ENCODE peak calls at places on chromosomes 16 and 17, in five cellular contexts. P is lower lobe of right lung, D is testis, M is H1, A is DND-41. K is an unnamed sample. For H3K4me1 and H3K36me3, the result is how much of the 10 kb centered on the place peaks cover.

GRCh38 chr17:4365103-4365627 is 1.3 kb downstream of the UBE2G1 start:
- DNase-seq in P (peak), D (peak), M (peak), A (peak), K (peak)

GRCh38 chr17:66715745-66716156 is 119.2 kb upstream of the CACNG5 start:
- DNase-seq in P (no peak), D (no peak), M (no peak), A (peak), K (no peak)

GRCh38 chr16:85438981-85439639 is 174.0 kb upstream of the GSE1 start:
- DNase-seq in P (no peak), D (no peak), M (no peak), A (no peak), K (no peak)

GRCh38 chr16:69110406-69110805 is 5.0 kb downstream of the HAS3 start:
- DNase-seq in P (no peak), D (no peak), M (no peak), A (no peak), K (no peak)

GRCh38 chr17:81898029-81898866 is 3.8 kb upstream of the NPB start:
- DNase-seq in P (no peak), D (no peak), M (no peak), A (no peak), K (peak)

GRCh38 chr17:36849871-36850348 is 87.4 kb upstream of the LHX1 start:
- DNase-seq in P (no peak), D (no peak), M (no peak), A (peak), K (peak)

GRCh38 chr16:49015189-49015540 is 266.5 kb downstream of the CBLN1 start:
- DNase-seq in P (no peak), D (no peak), M (peak), A (no peak), K (no peak)

GRCh38 chr17:67421869-67422273 is 44.8 kb downstream of the PITPNC1 start:
- DNase-seq in P (no peak), D (no peak), M (no peak), A (peak), K (no peak)

GRCh38 chr17:57281887-57282653 is 25.7 kb downstream of the MSI2 start:
- DNase-seq in P (no peak), D (peak), M (no peak), A (peak), K (no peak)

GRCh38 chr16:10817963-10818941 is at the start of gene TVP23A:
- DNase-seq in P (no peak), D (peak), M (peak), A (no peak), K (peak)

GRCh38 chr17:81254955-81255717 is 16.0 kb downstream of the NDUFAF8 start:
- DNase-seq in P (peak), D (peak), M (peak), A (no peak), K (peak)

GRCh38 chr17:62064029-62064790 is 868 bp downstream of the MED13 start:
- DNase-seq in P (no peak), D (no peak), M (no peak), A (no peak), K (no peak)

GRCh38 chr17:80970044-80970761 is 21.4 kb upstream of the CHMP6 start:
- DNase-seq in P (peak), D (peak), M (no peak), A (peak), K (peak)

GRCh38 chr17:39576187-39576586 is 31.5 kb downstream of the NEUROD2 start:
- DNase-seq in P (no peak), D (no peak), M (peak), A (peak), K (peak)

GRCh38 chr16:49799172-49799571 is 56.7 kb downstream of the ZNF423 start:
- DNase-seq in P (no peak), D (no peak), M (no peak), A (no peak), K (no peak)

GRCh38 chr17:63544467-63545301 is 5.6 kb upstream of the DCAF7 start:
- DNase-seq in P (no peak), D (no peak), M (no peak), A (no peak), K (no peak)

GRCh38 chr16:88375236-88376052 is 7.3 kb upstream of the ZNF469 start:
- DNase-seq in P (peak), D (no peak), M (no peak), A (no peak), K (peak)

GRCh38 chr16:65042966-65043365 is 78.9 kb downstream of the CDH11 start:
- DNase-seq in P (no peak), D (no peak), M (no peak), A (no peak), K (no peak)

GRCh38 chr16:85303354-85303883 is 191.1 kb upstream of the CIBAR2 start:
- DNase-seq in P (peak), D (peak), M (peak), A (peak), K (no peak)

GRCh38 chr17:35257080-35257701 is 14.3 kb downstream of the SLFN5 start:
- DNase-seq in P (peak), D (no peak), M (no peak), A (no peak), K (no peak)

GRCh38 chr17:59357929-59358328 is 26.5 kb downstream of the YPEL2 start:
- DNase-seq in P (no peak), D (no peak), M (no peak), A (no peak), K (no peak)

GRCh38 chr17:45019177-45019711 is 32.2 kb downstream of the DCAKD start:
- DNase-seq in P (peak), D (peak), M (no peak), A (peak), K (peak)

GRCh38 chr16:78473031-78473699 is 373.7 kb downstream of the WWOX start:
- DNase-seq in P (no peak), D (no peak), M (no peak), A (no peak), K (no peak)

GRCh38 chr16:15644306-15644961 is 1.5 kb upstream of the MARF1 start:
- DNase-seq in P (no peak), D (no peak), M (no peak), A (no peak), K (no peak)

GRCh38 chr17:66541461-66542182 is 239.2 kb downstream of the PRKCA start:
- DNase-seq in P (no peak), D (peak), M (no peak), A (peak), K (no peak)

GRCh38 chr16:11964761-11965539 is at the start of gene TNFRSF17:
- DNase-seq in P (no peak), D (peak), M (no peak), A (no peak), K (no peak)

GRCh38 chr16:86059253-86060171 is 160.6 kb downstream of the IRF8 start:
- DNase-seq in P (no peak), D (peak), M (no peak), A (no peak), K (no peak)

GRCh38 chr17:1137465-1137894 is 42.3 kb downstream of the ABR start:
- DNase-seq in P (no peak), D (peak), M (no peak), A (no peak), K (no peak)
- H3K4me1 ChIP-seq in P (under half), D (under half), M (under half), A (under half), K (under half)

GRCh38 chr16:26951950-26952349 is 114.8 kb upstream of the C16orf82 start:
- DNase-seq in P (no peak), D (no peak), M (no peak), A (no peak), K (no peak)
- H3K36me3 ChIP-seq in P (under half), D (under half), M (under half), A (under half), K (under half)

DNA sequence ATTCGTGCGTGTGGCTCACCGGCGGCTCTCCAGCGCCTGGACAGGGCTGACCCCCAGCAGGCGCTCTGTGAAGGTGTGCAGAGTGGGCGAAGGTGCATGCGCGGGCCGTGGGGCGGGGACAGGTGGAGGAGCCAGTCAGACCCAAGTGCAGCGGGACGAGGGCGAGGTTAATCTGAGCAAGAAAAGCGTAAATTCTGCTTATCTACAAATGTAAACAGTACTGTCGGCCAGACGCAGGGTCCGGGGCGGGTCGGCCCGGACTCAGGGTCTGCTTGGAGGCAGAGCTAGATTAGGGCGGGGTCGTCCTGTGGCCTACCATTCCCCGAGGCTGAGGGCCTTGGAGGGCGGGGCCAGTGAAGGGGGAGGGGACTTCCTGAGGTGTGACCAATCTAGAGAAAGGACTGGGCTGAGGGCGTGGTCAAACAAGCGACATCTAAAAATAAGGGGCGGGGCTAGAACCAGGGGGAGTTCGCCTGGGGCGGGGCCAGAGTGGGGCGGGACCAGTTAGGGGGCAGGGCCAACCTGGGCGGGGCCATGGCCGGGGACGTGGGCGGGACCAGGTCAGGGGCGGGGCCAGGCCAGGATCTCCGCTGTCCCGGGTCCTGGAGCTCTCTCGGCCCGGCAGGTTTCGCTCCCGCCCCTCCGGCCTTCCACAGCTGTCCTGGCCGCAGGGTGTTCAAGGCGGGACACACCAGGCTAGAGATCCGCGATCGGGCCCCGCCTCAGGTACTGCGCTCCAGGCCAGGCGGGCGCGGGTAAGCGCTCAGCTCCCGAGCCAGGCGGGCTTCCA is at the start of gene SEC14L5:
- DNase-seq in P (peak), D (peak), M (peak), A (peak), K (peak)
- TF ChIP-seq CTCF in P (no peak), D (no peak), M (no peak), A (no peak), K (no peak)

DNA sequence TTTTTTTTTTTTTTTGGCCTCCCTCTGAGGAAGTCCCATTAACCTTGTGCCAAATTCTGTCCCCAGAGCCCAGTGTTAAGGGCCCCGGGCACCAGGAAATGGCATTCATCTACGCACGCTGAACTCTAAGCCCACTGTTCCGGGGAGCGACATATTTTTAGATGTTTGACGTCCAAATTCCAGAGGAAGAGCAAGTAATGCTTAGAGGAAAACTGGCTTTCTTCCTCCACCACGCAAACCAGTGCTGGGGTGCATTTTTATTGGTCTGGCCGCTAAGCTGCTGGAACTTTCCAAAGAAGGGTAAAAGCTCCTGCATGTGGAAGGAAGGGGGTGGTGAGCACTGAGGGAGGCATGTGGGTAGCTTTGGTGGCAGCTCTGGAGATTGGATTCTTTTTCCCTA is 8.3 kb downstream of the WFDC1 start:
- DNase-seq in P (no peak), D (no peak), M (no peak), A (no peak), K (no peak)
- H3K4me1 ChIP-seq in P (under half), D (under half), M (under half), A (under half), K (under half)

DNA sequence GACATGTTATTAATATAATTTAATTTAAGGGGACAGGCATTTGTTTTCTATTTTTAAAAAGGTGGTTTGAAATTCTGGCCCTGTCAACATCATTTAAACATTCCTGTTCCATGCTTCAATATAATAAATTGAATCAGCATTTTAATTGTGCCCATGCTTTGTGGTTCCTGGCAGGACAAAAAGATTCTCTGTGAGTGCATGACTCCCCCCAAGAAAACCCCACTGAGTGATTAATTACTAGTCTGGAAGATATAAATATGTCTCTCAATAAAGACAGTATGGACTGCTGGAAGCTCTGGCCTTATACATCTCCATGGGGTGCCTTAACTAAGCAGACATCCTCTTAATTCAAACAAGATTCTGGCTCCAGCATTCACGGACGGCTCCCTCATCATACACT is 95.1 kb upstream of the PSMD7 start:
- DNase-seq in P (no peak), D (no peak), M (no peak), A (no peak), K (no peak)
- H3K36me3 ChIP-seq in P (under half), D (under half), M (under half), A (under half), K (under half)

DNA sequence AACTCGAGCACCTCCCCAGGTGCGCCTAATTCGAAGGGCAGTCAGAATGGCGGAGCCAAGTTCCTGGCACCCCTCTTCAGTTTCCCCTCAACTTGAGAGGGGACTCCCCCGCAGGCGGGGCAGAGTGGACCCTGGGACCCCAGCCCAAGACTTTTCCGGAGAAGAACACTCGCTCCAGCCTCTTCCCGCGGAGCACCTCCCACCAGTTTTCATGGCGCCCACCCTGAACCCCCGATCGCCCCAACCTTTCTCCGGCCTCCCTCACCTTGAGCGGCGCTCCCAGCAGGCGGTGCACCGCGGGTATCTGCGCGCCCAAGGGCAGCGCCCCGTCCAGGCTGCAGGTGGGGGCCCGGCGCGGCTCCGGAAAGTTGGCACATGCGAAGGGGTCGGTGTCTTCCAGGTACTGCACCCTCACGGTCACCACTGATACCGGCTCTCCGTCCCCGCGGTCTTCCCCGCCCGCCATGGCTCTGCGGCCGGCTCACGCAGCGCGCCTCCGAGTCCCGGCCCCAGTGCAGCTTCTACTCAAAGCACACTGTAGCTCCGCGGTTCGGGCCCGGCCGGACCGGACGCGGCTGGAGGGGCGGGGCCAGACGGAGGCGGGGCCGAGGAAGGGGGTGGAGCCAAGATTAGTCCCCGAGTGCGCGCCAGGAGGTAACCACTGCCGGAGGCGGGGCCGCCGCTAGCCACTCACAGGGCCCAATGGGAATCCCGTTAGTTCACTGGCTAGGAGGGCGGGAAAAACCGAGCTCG is at the start of gene FHOD1:
- DNase-seq in P (peak), D (peak), M (peak), A (peak), K (peak)
- TF ChIP-seq CTCF in P (no peak), D (no peak), M (no peak), A (peak), K (no peak)

GRCh38 chr16:70696952-70697600 is 11.2 kb upstream of the MTSS2 start:
- DNase-seq in P (peak), D (no peak), M (no peak), A (peak), K (no peak)

GRCh38 chr16:70694517-70695218 is 8.8 kb upstream of the MTSS2 start:
- DNase-seq in P (no peak), D (no peak), M (no peak), A (no peak), K (peak)

GRCh38 chr16:70694088-70694487 is 8.2 kb upstream of the MTSS2 start:
- DNase-seq in P (no peak), D (no peak), M (no peak), A (no peak), K (no peak)

GRCh38 chr16:70696368-70696767 is 10.5 kb upstream of the MTSS2 start:
- DNase-seq in P (no peak), D (no peak), M (no peak), A (no peak), K (no peak)

DNA sequence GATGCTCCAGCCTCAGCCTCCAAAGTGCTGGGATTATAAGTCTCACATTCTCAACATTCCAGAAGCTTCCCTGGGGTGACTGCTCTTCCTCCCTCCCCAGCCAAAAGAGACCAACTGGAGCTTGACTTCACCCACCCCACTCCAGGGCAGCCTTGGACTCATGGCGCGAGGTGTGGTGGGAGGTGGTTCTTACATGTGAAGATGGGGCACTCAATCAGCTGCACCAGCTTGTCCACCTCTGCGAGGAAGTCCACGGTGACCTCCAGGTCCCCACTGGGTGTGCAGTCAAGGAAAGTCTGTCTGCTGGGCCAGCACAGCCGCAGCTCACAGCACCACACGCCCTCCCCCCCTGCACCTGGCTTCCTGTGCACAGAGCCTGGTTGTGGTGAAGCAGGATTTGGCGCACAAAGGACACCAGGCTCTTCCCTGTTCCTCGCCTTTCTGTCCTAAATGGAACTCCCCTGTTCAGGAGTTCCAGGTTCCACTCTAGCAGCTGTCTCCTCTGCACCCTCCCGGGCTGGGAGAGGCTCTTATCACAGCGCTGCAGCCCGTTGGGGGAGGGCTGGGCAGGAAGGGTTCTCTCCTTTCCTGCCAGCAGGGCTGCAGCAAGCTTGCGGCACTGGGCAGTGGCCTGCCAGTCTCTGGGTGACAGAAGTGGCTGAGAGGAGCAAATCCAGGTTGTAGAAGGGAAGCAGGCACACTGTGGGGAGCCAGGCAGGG is 9.7 kb upstream of the MTSS2 start:
- DNase-seq in P (peak), D (peak), M (no peak), A (peak), K (peak)
- H3K4me1 ChIP-seq in P (half or more), D (under half), M (under half), A (under half), K (half or more)

DNA sequence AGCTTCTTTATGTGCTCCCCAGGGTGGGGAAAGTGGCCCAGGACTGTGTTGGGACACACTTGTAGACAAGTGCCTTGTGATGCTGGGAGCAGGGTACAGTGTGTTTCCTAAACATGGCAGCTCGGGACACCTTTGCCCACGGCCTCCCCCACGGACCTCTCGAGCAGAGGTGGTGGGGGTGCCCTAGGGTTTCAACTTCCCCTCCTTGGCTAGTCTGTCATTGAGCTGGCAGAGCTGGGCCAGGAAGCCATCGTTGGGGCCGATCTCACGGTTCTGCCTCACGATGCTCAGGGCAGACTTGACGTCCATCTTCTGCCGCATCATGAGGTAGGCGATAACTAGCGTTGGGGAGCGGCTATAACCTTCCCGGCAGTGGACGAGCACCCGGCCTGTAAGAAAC is 9.4 kb downstream of the DUSP3 start:
- DNase-seq in P (no peak), D (no peak), M (no peak), A (no peak), K (no peak)
- H3K36me3 ChIP-seq in P (half or more), D (under half), M (under half), A (under half), K (under half)

DNA sequence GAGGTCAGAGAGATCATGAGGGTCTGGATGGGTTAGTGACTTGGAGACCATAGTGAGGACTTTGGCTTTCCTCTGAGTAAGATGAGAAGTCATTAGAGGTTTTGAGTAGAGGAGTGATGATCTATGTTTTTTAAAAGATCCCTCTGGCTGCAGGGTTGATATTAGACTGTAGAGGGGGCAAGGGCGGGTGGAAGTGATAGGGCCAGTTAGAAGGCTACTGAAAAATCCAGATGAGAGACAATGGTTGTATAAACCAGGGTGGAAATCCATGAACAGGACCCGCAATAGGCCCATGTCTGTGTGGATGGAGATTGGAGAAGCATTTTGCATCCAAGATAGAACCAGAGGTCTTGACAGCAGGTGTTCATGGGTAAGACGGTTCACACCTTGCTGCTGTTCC is 9.8 kb downstream of the ITGAL start:
- DNase-seq in P (no peak), D (no peak), M (no peak), A (no peak), K (no peak)
- TF ChIP-seq CTCF in P (no peak), D (no peak), M (no peak), A (no peak), K (peak)

DNA sequence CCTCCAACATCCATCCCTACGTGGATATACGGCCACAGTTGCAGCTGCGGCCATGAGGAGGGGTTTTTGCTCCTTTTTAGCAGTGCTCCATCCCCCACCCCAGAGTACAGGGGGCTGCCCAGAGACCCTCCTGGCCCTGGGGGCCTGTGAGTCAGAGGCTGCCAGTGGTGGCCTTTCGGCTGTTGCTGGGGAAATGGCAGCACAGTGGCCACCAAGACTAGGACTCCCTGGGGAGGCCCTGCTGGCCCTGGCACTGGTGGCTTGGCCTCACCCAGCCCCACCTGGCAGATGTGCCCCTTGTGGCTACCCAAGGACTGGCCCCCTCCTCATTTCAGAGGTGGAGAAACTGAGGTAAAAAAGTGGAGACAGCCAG is 29.1 kb downstream of the RAI1 start:
- DNase-seq in P (no peak), D (no peak), M (no peak), A (no peak), K (no peak)
- H3K4me1 ChIP-seq in P (half or more), D (under half), M (under half), A (under half), K (under half)

K was measured in BE2C.